ENCODE peak calls at places on chromosomes 5 and 9, in nine cellular contexts. Y is heart left ventricle, I is PC-3, N is Peyer's patch, G is tibial artery, F is right lobe of liver, E is cardiac muscle cell, X is gastrocnemius medialis, T is PC-9. U is an unnamed sample.

GRCh38 chr5:5826911-5827310 is 404.4 kb downstream of the ICE1 start:
- DNase-seq in Y (no peak), T (no peak), G (no peak), N (no peak), X (no peak), F (no peak), I (peak), E (no peak), U (no peak)

GRCh38 chr5:38187532-38187931 is 70.8 kb upstream of the EGFLAM start:
- DNase-seq in Y (no peak), X (no peak), N (no peak), F (no peak), E (no peak), T (no peak), I (no peak), G (no peak), U (no peak)

GRCh38 chr9:5626727-5627634 is 1.9 kb upstream of the RIC1 start:
- DNase-seq in F (no peak), N (peak), I (peak), X (peak), T (no peak), Y (peak), E (peak), G (peak), U (no peak)

GRCh38 chr5:145855842-145856267 is 17.0 kb downstream of the GRXCR2 start:
- DNase-seq in I (peak), F (no peak), T (no peak), X (no peak), E (no peak), G (no peak), N (no peak), Y (no peak), U (no peak)

GRCh38 chr5:1815071-1815786 is 14.0 kb downstream of the NDUFS6 start:
- DNase-seq in I (no peak), T (no peak), Y (no peak), N (no peak), G (no peak), X (no peak), E (no peak), F (no peak), U (peak)

GRCh38 chr5:5377780-5378179 is 44.7 kb upstream of the ICE1 start:
- DNase-seq in G (no peak), I (no peak), Y (no peak), T (no peak), X (no peak), E (no peak), F (no peak), N (no peak), U (no peak)

GRCh38 chr9:136372561-136373299 is 739 bp downstream of the CARD9 start:
- DNase-seq in Y (peak), X (peak), E (peak), T (peak), F (no peak), I (peak), N (peak), G (no peak), U (peak)

GRCh38 chr5:181173420-181174342 is 26.3 kb downstream of the OR2V2 start:
- DNase-seq in T (no peak), Y (no peak), N (no peak), I (peak), X (no peak), E (no peak), F (no peak), G (no peak), U (no peak)

GRCh38 chr5:16546712-16547111 is 70.1 kb downstream of the RETREG1 start:
- DNase-seq in Y (no peak), E (no peak), G (no peak), N (no peak), F (no peak), X (no peak), T (no peak), I (no peak), U (no peak)

GRCh38 chr5:141483842-141484241 is 988 bp upstream of the PCDHGC4 start:
- DNase-seq in E (no peak), N (no peak), T (no peak), G (no peak), Y (no peak), I (no peak), X (no peak), F (no peak), U (no peak)

GRCh38 chr5:29896651-29897050 is 1296.8 kb upstream of the CDH6 start:
- DNase-seq in N (no peak), I (peak), E (no peak), F (no peak), Y (no peak), T (no peak), X (no peak), G (no peak), U (no peak)

GRCh38 chr5:39190311-39191102 is 28.9 kb downstream of the FYB1 start:
- DNase-seq in Y (no peak), E (no peak), G (no peak), F (no peak), N (no peak), T (no peak), I (no peak), X (no peak), U (no peak)

GRCh38 chr9:130118841-130119520 is 53.2 kb upstream of the NCS1 start:
- DNase-seq in Y (no peak), N (no peak), F (no peak), G (no peak), T (peak), E (no peak), I (no peak), X (no peak), U (no peak)

GRCh38 chr5:82812575-82812974 is 264.6 kb downstream of the TMEM167A start:
- DNase-seq in I (no peak), Y (no peak), E (no peak), N (no peak), G (no peak), T (no peak), X (no peak), F (no peak), U (no peak)

GRCh38 chr9:93138171-93138764 is 4.2 kb upstream of the NINJ1 start:
- DNase-seq in E (no peak), T (no peak), G (no peak), Y (no peak), N (peak), I (no peak), X (no peak), F (no peak), U (no peak)

GRCh38 chr5:181217111-181217804 is 5.8 kb upstream of the TRIM41 start:
- DNase-seq in Y (no peak), I (peak), E (peak), F (no peak), G (peak), X (no peak), N (peak), T (peak), U (no peak)

GRCh38 chr5:169412858-169413257 is 111.9 kb upstream of the SLIT3 start:
- DNase-seq in Y (no peak), X (no peak), E (no peak), I (no peak), T (no peak), N (no peak), G (peak), F (no peak), U (no peak)

GRCh38 chr5:17487180-17487512 is 10.9 kb upstream of the TAF11L2 start:
- DNase-seq in T (no peak), Y (no peak), X (no peak), E (no peak), F (no peak), N (no peak), I (peak), G (no peak), U (no peak)

GRCh38 chr9:109014267-109015025 is 1.1 kb upstream of the CTNNAL1 start:
- DNase-seq in E (peak), Y (no peak), N (no peak), T (peak), I (no peak), X (no peak), G (peak), F (no peak), U (no peak)

GRCh38 chr5:36244076-36244475 is 2.4 kb upstream of the NADK2 start:
- DNase-seq in F (no peak), N (no peak), E (no peak), Y (no peak), G (no peak), X (no peak), I (no peak), T (no peak), U (no peak)

GRCh38 chr5:36241636-36242533 is at the start of gene NADK2:
- DNase-seq in X (peak), Y (peak), T (peak), G (peak), I (peak), N (peak), E (peak), F (peak), U (peak)

GRCh38 chr5:36243653-36244052 is 1.9 kb upstream of the NADK2 start:
- DNase-seq in N (no peak), G (no peak), I (no peak), Y (no peak), E (no peak), T (no peak), F (no peak), X (no peak), U (no peak)

GRCh38 chr5:36240779-36241635 is 718 bp downstream of the NADK2 start:
- DNase-seq in F (peak), G (peak), N (peak), Y (peak), I (peak), T (peak), X (peak), E (peak), U (peak)

DNA sequence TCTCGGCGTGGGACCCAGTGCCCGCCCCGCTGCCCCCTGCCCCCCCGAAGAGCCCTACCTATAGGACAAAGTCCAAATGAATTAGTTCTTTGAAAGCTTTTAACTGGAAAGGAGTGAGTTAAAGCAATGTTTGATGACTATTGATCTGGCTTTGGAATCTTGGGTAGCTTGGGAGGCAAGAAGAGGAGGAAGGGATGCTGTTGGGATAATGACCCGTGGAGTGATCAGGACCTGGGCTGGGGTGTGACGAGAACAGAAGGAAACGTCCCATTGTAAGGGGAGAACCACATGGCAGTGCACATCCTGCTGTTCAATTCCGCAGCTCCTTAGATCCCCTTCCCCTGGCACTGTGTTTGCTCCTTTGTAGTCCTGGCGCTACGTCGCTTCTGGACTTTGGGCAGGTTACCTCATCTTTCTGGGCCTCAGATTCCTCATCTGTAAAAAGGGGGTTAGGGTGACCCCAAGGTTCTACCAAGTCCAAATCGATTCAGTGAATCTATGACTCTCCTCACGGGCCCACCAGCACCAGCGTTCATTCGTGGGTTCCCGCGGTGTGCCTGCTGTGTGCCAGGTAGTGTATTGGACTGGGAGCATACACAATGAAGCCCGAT is 914 bp upstream of the NADK2 start:
- DNase-seq in F (peak), N (no peak), E (no peak), X (no peak), G (no peak), Y (peak), T (no peak), I (no peak), U (peak)
- H3K27ac ChIP-seq in F (peak), N (peak), E (peak), X (peak), G (peak), Y (peak), T (peak), I (peak), U (peak)

GRCh38 chr5:173282916-173283315 is 45.3 kb downstream of the STC2 start:
- DNase-seq in Y (no peak), G (no peak), I (no peak), F (no peak), T (no peak), E (peak), X (no peak), N (no peak), U (no peak)

GRCh38 chr5:173287086-173287485 is 41.1 kb downstream of the STC2 start:
- DNase-seq in N (no peak), E (no peak), Y (no peak), T (no peak), I (no peak), G (no peak), X (no peak), F (no peak), U (no peak)

GRCh38 chr5:173281910-173282309 is 46.3 kb downstream of the STC2 start:
- DNase-seq in X (no peak), T (no peak), Y (no peak), N (no peak), I (peak), F (no peak), E (peak), G (no peak), U (no peak)

GRCh38 chr5:173279166-173279565 is 44.2 kb upstream of the NKX2-5 start:
- DNase-seq in N (no peak), E (no peak), Y (no peak), X (no peak), G (no peak), I (no peak), T (no peak), F (no peak), U (no peak)

DNA sequence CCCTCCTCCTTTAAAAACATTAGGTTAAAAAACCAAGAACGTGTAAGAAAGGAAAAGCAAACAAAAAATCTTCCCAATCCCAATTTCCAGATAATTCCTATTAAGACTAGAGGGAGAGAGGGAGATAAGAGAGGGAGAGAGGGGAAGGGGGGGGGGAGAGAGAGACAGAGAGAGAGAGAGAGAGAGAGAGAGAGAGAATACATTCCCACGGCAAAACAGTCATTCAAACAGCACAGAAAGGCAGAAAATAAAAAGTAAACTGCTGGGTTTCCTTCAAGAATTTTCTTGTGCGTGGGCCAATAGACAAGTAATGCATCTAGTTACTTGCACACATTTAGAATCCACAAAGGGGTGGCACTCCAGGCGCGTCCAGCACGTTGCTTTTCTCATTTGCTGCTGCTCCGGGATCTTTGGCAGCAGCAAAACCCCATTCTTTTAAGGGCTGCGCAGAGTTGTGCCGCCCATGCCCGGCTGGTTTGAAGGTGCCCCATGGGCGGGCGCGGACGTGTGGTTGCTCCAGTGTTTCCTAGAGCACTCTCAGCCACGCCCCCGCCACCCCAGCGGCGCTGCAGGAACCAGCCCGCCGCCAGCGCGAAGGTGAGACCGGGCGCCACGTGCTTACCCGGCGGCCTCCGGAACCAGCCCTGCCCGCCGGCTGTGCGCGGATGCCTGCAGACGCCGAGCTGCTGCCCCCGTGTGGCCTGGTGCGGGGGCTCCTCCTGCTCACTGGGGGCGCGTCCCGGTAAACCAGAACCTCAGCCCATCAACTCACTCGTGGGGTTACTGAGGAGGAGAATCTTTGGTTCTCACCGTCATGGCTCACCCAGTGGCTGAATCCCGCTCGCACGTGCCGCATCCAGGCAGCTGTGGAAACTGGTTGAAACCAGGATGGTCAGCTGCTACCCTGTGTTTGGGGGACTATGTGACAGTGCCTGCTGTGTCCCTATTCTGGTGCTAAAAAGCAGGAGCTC is 44.6 kb downstream of the STC2 start:
- DNase-seq in G (peak), N (peak), T (peak), Y (peak), I (peak), F (peak), E (peak), X (peak), U (peak)
- TF ChIP-seq CTCF in G (peak), N (peak), T (peak), Y (peak), I (peak), F (peak), E (peak), X (peak), U (peak)

GRCh38 chr5:139439013-139439903 is at the start of gene DNAJC18:
- DNase-seq in T (peak), E (peak), G (peak), X (peak), N (peak), F (peak), Y (peak), I (peak), U (peak)
- H3K27ac ChIP-seq in T (peak), E (peak), G (peak), X (peak), N (peak), F (peak), Y (peak), I (peak), U (peak)

GRCh38 chr5:129400395-129400983 is 59.6 kb upstream of the ADAMTS19 start:
- DNase-seq in Y (no peak), X (no peak), E (no peak), I (peak), T (no peak), G (no peak), F (no peak), N (no peak), U (no peak)
- TF ChIP-seq CTCF in Y (no peak), X (peak), E (peak), I (peak), T (peak), G (no peak), F (no peak), N (peak), U (no peak)

GRCh38 chr5:128559300-128560297 is 21.6 kb upstream of the FBN2 start:
- DNase-seq in X (no peak), T (no peak), G (no peak), F (no peak), Y (no peak), E (no peak), I (peak), N (no peak), U (no peak)
- H3K27ac ChIP-seq in X (no peak), T (no peak), G (no peak), F (no peak), Y (no peak), E (no peak), I (no peak), N (no peak), U (no peak)

GRCh38 chr5:13249854-13250253 is 694.6 kb downstream of the DNAH5 start:
- DNase-seq in F (no peak), N (no peak), Y (no peak), E (no peak), T (no peak), X (no peak), I (peak), G (no peak), U (no peak)

GRCh38 chr5:13252701-13253100 is 691.8 kb downstream of the DNAH5 start:
- DNase-seq in F (no peak), Y (no peak), T (no peak), X (no peak), I (no peak), G (no peak), N (no peak), E (no peak), U (no peak)

GRCh38 chr5:13248236-13248635 is 696.3 kb downstream of the DNAH5 start:
- DNase-seq in T (no peak), G (no peak), X (no peak), N (no peak), F (no peak), I (peak), E (no peak), Y (no peak), U (no peak)

GRCh38 chr5:13251623-13252367 is 692.7 kb downstream of the DNAH5 start:
- DNase-seq in Y (no peak), F (no peak), I (no peak), E (no peak), T (peak), X (no peak), G (peak), N (no peak), U (no peak)

GRCh38 chr5:13250450-13251291 is 693.8 kb downstream of the DNAH5 start:
- DNase-seq in G (no peak), T (no peak), F (no peak), Y (no peak), I (peak), X (no peak), N (no peak), E (peak), U (no peak)
- TF ChIP-seq CTCF in G (no peak), T (peak), F (peak), Y (peak), I (peak), X (no peak), N (peak), E (no peak), U (no peak)

DNA sequence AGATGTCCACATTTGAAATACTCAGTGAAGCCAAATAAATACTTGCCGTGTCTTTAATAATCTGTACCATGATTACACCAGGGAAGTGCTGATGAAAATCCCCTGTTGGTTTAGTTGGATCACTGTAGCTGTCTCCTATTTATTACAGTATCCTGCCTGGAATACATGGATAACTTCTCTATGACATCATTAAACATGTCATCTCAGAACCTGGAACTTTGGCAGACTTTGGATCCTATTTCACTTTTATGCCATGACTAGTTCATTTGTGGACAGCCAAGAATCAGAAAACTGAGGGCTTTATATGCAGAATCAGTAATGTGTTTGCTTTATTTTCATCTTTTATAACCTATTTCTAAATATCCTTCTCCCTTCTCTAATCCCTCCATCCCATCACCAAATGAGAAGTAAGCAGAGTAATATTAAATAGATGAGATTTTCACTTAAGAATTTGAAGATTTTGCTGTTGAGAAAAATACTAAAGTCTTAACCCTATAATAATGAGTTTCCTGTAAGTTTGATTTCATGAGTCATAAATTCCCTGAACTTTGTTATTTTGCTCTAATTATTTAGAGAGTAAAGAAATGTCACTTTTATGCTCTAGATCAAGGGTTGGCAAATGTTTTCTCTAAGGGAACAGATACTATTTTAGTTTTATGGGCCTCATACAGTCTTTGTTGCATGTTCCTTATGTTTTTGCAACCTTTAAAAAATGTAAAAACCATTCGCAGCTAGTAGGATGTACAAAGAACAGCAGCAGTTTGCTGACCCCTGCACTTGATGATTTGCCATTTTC is at the start of gene TXNDC8:
- DNase-seq in Y (no peak), N (no peak), I (no peak), F (no peak), T (no peak), G (no peak), E (no peak), X (no peak), U (no peak)
- H3K27ac ChIP-seq in Y (no peak), N (no peak), I (no peak), F (no peak), T (no peak), G (no peak), E (no peak), X (no peak), U (no peak)

GRCh38 chr5:134371834-134372340 is 518 bp downstream of the UBE2B start:
- DNase-seq in F (peak), X (peak), E (peak), Y (peak), G (peak), I (peak), N (peak), T (peak), U (peak)
- TF ChIP-seq CTCF in F (no peak), X (no peak), E (no peak), Y (no peak), G (no peak), I (no peak), N (no peak), T (no peak), U (no peak)

GRCh38 chr9:131740898-131741297 is 1.0 kb upstream of the RAPGEF1 start:
- DNase-seq in I (no peak), T (no peak), E (no peak), G (no peak), Y (no peak), X (peak), N (no peak), F (no peak), U (no peak)
- H3K27ac ChIP-seq in I (no peak), T (no peak), E (no peak), G (no peak), Y (no peak), X (peak), N (no peak), F (no peak), U (no peak)